ENCODE peak calls at places on chromosomes 6 and 20, in nine cellular contexts. E, M, W, Y, K, U, B, X and C are unnamed samples.

GRCh38 chr6:42704251-42704936 is 18.0 kb downstream of the PRPH2 start:
- DNase-seq in M (no peak), X (no peak), B (no peak), K (no peak), W (no peak), E (no peak), Y (no peak), U (no peak), C (no peak)

GRCh38 chr6:118551063-118551672 is 3.1 kb downstream of the PLN start:
- DNase-seq in U (peak; percentile 78), K (peak; percentile 48), M (peak; percentile 10), B (peak; percentile 26), X (no peak), E (no peak), W (peak; percentile 12), Y (peak; percentile 69), C (peak; percentile 10)

GRCh38 chr6:145138469-145139185 is 596.7 kb downstream of the EPM2A start:
- DNase-seq in U (no peak), B (no peak), Y (no peak), W (no peak), E (no peak), M (no peak), X (no peak), K (no peak), C (no peak)

GRCh38 chr6:10268111-10268510 is 146.8 kb downstream of the TFAP2A start:
- DNase-seq in E (no peak), X (no peak), Y (no peak), W (no peak), U (no peak), K (no peak), M (no peak), B (no peak), C (no peak)

GRCh38 chr20:54477556-54477955 is 2.2 kb downstream of the DOK5 start:
- DNase-seq in W (no peak), X (no peak), Y (no peak), E (no peak), M (no peak), K (no peak), B (no peak), U (no peak), C (no peak)

GRCh38 chr6:111566873-111567517 is 38.7 kb downstream of the TRAF3IP2 start:
- DNase-seq in X (peak; percentile 42), Y (no peak), U (peak; percentile 95), B (no peak), K (no peak), W (no peak), E (no peak), M (no peak), C (no peak)

GRCh38 chr20:19564261-19564660 is 193.8 kb upstream of the RIN2 start:
- DNase-seq in X (no peak), U (no peak), M (no peak), E (no peak), Y (no peak), W (no peak), B (no peak), K (no peak), C (no peak)

GRCh38 chr20:32507998-32508774 is 76.9 kb downstream of the NOL4L start:
- DNase-seq in U (no peak), B (no peak), M (no peak), E (no peak), K (no peak), W (no peak), X (no peak), Y (no peak), C (no peak)

GRCh38 chr6:28988536-28989415 is 16.3 kb downstream of the ZNF311 start:
- DNase-seq in E (peak; percentile 65), K (peak; percentile 68), M (no peak), Y (no peak), X (no peak), B (no peak), W (peak; percentile 84), U (no peak), C (peak; percentile 58)

GRCh38 chr20:36744764-36745191 is 1.1 kb downstream of the NDRG3 start:
- DNase-seq in W (no peak), B (no peak), M (peak; percentile 50), Y (no peak), U (peak; percentile 20), X (no peak), E (no peak), K (no peak), C (no peak)

GRCh38 chr20:59082981-59083380 is 40.4 kb upstream of the PRELID3B start:
- DNase-seq in K (no peak), X (no peak), Y (no peak), B (peak; percentile 28), W (no peak), E (no peak), U (no peak), M (no peak), C (no peak)

GRCh38 chr6:130752292-130752691 is 74.9 kb upstream of the SMLR1 start:
- DNase-seq in B (no peak), K (no peak), U (no peak), W (no peak), X (no peak), Y (no peak), E (no peak), M (no peak), C (no peak)

GRCh38 chr6:165987483-165988305 is 180.0 kb downstream of the TBXT start:
- DNase-seq in E (no peak), B (no peak), U (peak; percentile 47), M (no peak), K (no peak), Y (no peak), X (peak; percentile 34), W (no peak), C (no peak)

GRCh38 chr6:129730477-129731165 is 20.6 kb upstream of the ARHGAP18 start:
- DNase-seq in Y (peak; percentile 62), X (no peak), K (peak; percentile 43), W (peak; percentile 36), B (no peak), E (no peak), M (no peak), U (peak; percentile 67), C (no peak)

GRCh38 chr6:55108469-55109130 is 65.7 kb upstream of the HCRTR2 start:
- DNase-seq in U (no peak), Y (no peak), X (no peak), M (no peak), K (no peak), B (no peak), E (no peak), W (no peak), C (no peak)

GRCh38 chr6:90663873-90664272 is 77.0 kb upstream of the MAP3K7 start:
- DNase-seq in E (no peak), Y (no peak), B (no peak), U (no peak), X (no peak), W (no peak), K (no peak), M (no peak), C (no peak)

GRCh38 chr20:21503345-21503744 is 10.5 kb downstream of the NKX2-2 start:
- DNase-seq in X (peak; percentile 24), E (no peak), B (no peak), M (no peak), Y (no peak), W (no peak), U (no peak), K (peak; percentile 70), C (peak; percentile 48)

GRCh38 chr20:47018381-47018780 is 123.7 kb downstream of the EYA2 start:
- DNase-seq in U (no peak), X (no peak), B (no peak), Y (no peak), M (no peak), K (no peak), E (no peak), W (no peak), C (no peak)

GRCh38 chr20:42018979-42019378 is 400.8 kb upstream of the CHD6 start:
- DNase-seq in Y (peak; percentile 35), M (no peak), X (no peak), W (no peak), U (no peak), B (no peak), E (no peak), K (no peak), C (no peak)

GRCh38 chr6:105799051-105799450 is 287.1 kb upstream of the PRDM1 start:
- DNase-seq in X (no peak), M (no peak), K (no peak), W (no peak), U (no peak), E (no peak), B (no peak), Y (no peak), C (no peak)

GRCh38 chr6:142444800-142445405 is 143.1 kb downstream of the ADGRG6 start:
- DNase-seq in W (no peak), M (peak; percentile 46), X (no peak), K (no peak), E (no peak), B (no peak), Y (no peak), U (no peak), C (no peak)

GRCh38 chr6:148075352-148075751 is 267.3 kb upstream of the SASH1 start:
- DNase-seq in M (no peak), E (no peak), B (no peak), X (no peak), Y (no peak), K (no peak), W (no peak), U (no peak), C (no peak)

GRCh38 chr6:42877695-42878094 is 1.7 kb upstream of the RPL7L1 start:
- DNase-seq in Y (no peak), X (no peak), W (no peak), K (no peak), U (no peak), B (no peak), E (no peak), M (no peak), C (no peak)

GRCh38 chr20:25047766-25048165 is 10.2 kb downstream of the ACSS1 start:
- DNase-seq in E (no peak), Y (no peak), B (no peak), W (no peak), M (no peak), U (no peak), X (no peak), K (no peak), C (no peak)

GRCh38 chr6:41092421-41093140 is 19.8 kb downstream of the NFYA start:
- DNase-seq in W (no peak), Y (peak; percentile 55), K (peak; percentile 42), B (peak; percentile 11), E (no peak), M (no peak), X (no peak), U (peak; percentile 26), C (no peak)

GRCh38 chr6:55497694-55498093 is 81.3 kb downstream of the HMGCLL1 start:
- DNase-seq in K (no peak), X (no peak), B (no peak), U (no peak), Y (no peak), E (no peak), M (no peak), W (no peak), C (no peak)

GRCh38 chr20:61757678-61758555 is 307.8 kb downstream of the TAF4 start:
- DNase-seq in B (no peak), E (no peak), X (no peak), Y (no peak), U (no peak), W (no peak), K (no peak), M (no peak), C (no peak)

GRCh38 chr6:107657755-107658461 is 166.2 kb downstream of the SCML4 start:
- DNase-seq in Y (peak; percentile 97), E (peak; percentile 48), K (peak; percentile 61), M (no peak), X (no peak), W (peak; percentile 91), U (no peak), B (peak; percentile 37), C (peak; percentile 67)

GRCh38 chr6:86706449-86706848 is 230.9 kb upstream of the HTR1E start:
- DNase-seq in Y (peak; percentile 24), K (no peak), B (no peak), E (no peak), M (peak; percentile 12), X (no peak), W (no peak), U (no peak), C (no peak)

GRCh38 chr6:73180718-73181619 is 44.3 kb downstream of the KHDC1L start:
- DNase-seq in E (no peak), W (peak; percentile 37), Y (peak; percentile 91), X (peak; percentile 2), B (peak; percentile 52), U (peak; percentile 84), M (peak; percentile 49), K (peak; percentile 62), C (no peak)

GRCh38 chr6:79453558-79454042 is 83.6 kb downstream of the LCA5 start:
- DNase-seq in X (no peak), Y (no peak), W (no peak), B (no peak), U (peak; percentile 47), E (no peak), M (no peak), K (no peak), C (no peak)